ENCODE peak calls at places on chromosomes 3 and 15, in four cellular contexts. One of them, this sample, is unnamed.

GRCh38 chr15:50431204-50431603 is 7.0 kb downstream of the USP8 start:
- DNase-seq in neuronal stem cell: no peak
- DNase-seq in K562: no peak
- DNase-seq in MM.1S: no peak
- DNase-seq in this sample: peak; percentile 60

GRCh38 chr3:47348411-47349154 is 32.2 kb upstream of the PTPN23 start:
- DNase-seq in neuronal stem cell: no peak
- DNase-seq in K562: no peak
- DNase-seq in MM.1S: no peak
- DNase-seq in this sample: no peak

GRCh38 chr3:51932471-51933370 is 9.0 kb downstream of the RRP9 start:
- DNase-seq in neuronal stem cell: no peak
- DNase-seq in K562: no peak
- DNase-seq in MM.1S: no peak
- DNase-seq in this sample: no peak

GRCh38 chr3:102113421-102114041 is 264.2 kb downstream of the NFKBIZ start:
- DNase-seq in neuronal stem cell: no peak
- DNase-seq in K562: no peak
- DNase-seq in MM.1S: no peak
- DNase-seq in this sample: no peak

GRCh38 chr15:39273805-39274411 is 307.0 kb upstream of the THBS1 start:
- DNase-seq in neuronal stem cell: no peak
- DNase-seq in K562: no peak
- DNase-seq in MM.1S: no peak
- DNase-seq in this sample: no peak

GRCh38 chr15:69082556-69082955 is 68.1 kb downstream of the NOX5 start:
- DNase-seq in neuronal stem cell: no peak
- DNase-seq in K562: no peak
- DNase-seq in MM.1S: no peak
- DNase-seq in this sample: no peak

GRCh38 chr3:49465269-49466034 is 4.6 kb upstream of the DAG1 start:
- DNase-seq in neuronal stem cell: no peak
- DNase-seq in K562: peak; percentile 48
- DNase-seq in MM.1S: no peak
- DNase-seq in this sample: no peak

GRCh38 chr3:27228805-27229204 is 140.4 kb downstream of the NEK10 start:
- DNase-seq in neuronal stem cell: no peak
- DNase-seq in K562: no peak
- DNase-seq in MM.1S: no peak
- DNase-seq in this sample: no peak

GRCh38 chr3:61617651-61618050 is 56.3 kb downstream of the PTPRG start:
- DNase-seq in neuronal stem cell: no peak
- DNase-seq in K562: no peak
- DNase-seq in MM.1S: no peak
- DNase-seq in this sample: no peak

GRCh38 chr15:95247068-95247984 is 1016.0 kb downstream of the MCTP2 start:
- DNase-seq in neuronal stem cell: no peak
- DNase-seq in K562: peak; percentile 36
- DNase-seq in MM.1S: no peak
- DNase-seq in this sample: peak; percentile 97

GRCh38 chr15:58724471-58724870 is 25.0 kb downstream of the ADAM10 start:
- DNase-seq in neuronal stem cell: no peak
- DNase-seq in K562: no peak
- DNase-seq in MM.1S: no peak
- DNase-seq in this sample: peak; percentile 44

GRCh38 chr3:155185623-155186022 is 105.5 kb downstream of the MME start:
- DNase-seq in neuronal stem cell: no peak
- DNase-seq in K562: no peak
- DNase-seq in MM.1S: peak; percentile 48
- DNase-seq in this sample: peak; percentile 82

GRCh38 chr3:30268288-30268687 is 338.1 kb upstream of the TGFBR2 start:
- DNase-seq in neuronal stem cell: no peak
- DNase-seq in K562: no peak
- DNase-seq in MM.1S: no peak
- DNase-seq in this sample: no peak

GRCh38 chr3:120506828-120507774 is 56.3 kb upstream of the FSTL1 start:
- DNase-seq in neuronal stem cell: peak; percentile 15
- DNase-seq in K562: peak; percentile 18
- DNase-seq in MM.1S: no peak
- DNase-seq in this sample: peak; percentile 77

GRCh38 chr3:129602730-129603560 is 3.5 kb downstream of the PLXND1 start:
- DNase-seq in neuronal stem cell: no peak
- DNase-seq in K562: peak; percentile 38
- DNase-seq in MM.1S: no peak
- DNase-seq in this sample: peak; percentile 96

GRCh38 chr3:197027896-197028710 is 1.5 kb downstream of the MELTF start:
- DNase-seq in neuronal stem cell: no peak
- DNase-seq in K562: peak; percentile 4
- DNase-seq in MM.1S: no peak
- DNase-seq in this sample: no peak
- H2AFZ ChIP-seq in neuronal stem cell: peak overlapping the region; percentile 95
- H2AFZ ChIP-seq in K562: peak overlapping the region; percentile 93
- H2AFZ ChIP-seq in MM.1S: no peak overlapping the region
- H2AFZ ChIP-seq in this sample: no peak overlapping the region

DNA sequence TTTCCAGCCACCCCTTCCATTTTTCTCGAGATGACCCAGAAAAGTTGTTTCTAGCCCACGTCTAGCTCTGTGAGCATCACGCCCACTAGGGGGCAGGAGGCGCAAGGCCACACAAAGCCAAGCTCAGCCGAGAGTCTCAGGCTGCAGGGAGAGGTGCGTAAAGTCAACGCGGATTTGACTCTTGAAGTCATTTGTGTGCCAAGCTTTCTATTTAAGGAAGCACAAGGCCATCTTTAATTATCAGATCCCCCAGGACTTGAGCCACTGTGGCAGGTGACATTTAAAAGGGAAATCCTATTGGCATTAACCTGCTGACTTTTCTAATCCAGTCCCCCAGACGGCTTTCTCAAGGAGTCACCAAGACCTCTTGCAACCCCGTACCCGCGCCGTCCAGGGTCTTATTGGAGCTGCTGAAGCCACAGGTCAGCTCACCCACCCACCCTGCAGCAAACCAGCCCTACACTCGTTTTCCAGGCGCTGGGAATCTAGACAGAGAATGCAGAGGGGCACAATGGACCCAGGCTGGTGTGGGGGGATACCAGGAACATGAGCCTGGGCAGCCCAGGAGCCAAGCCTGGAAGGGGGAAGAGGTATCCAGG is 62.1 kb downstream of the CAPN7 start:
- DNase-seq in neuronal stem cell: peak; percentile 67
- DNase-seq in K562: peak; percentile 82
- DNase-seq in MM.1S: peak; percentile 83
- DNase-seq in this sample: peak; percentile 94
- H3K9ac ChIP-seq in neuronal stem cell: no peak overlapping the region
- H3K9ac ChIP-seq in K562: no peak overlapping the region
- H3K9ac ChIP-seq in MM.1S: no peak overlapping the region
- H3K9ac ChIP-seq in this sample: peak overlapping the region; percentile 70

DNA sequence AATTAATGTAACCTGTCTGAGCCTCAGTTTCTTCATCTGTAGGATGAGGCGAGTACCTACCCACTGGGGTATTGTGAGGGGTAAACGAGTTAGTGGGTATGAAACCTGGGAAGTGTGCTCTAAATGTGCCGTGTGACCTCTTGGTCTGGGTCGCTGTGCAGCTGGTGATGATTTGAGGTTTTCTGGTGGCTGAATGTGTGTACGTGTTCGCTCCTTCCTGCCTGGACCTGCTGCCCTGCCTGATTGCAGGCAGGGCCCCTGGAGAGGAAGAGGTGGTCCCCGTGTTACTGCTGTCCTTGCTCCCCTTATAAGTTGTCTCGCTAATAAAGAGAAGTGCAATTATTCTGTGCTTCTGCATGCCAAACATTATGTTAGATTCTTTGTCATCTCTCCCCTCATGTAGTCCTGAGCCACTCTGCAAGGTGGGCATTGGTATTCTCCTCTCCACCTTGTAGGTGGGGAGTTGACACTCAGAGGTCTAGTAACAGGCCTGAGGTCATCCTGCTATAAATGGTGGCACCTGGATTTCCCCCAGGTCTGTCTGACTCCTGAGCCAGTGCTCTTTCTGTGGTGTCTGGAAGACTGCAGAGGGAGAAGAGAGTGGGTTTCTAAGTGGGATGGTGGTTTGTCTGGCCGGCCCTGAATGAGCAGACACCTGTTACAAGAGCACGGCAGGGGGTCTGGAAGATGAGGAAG is 15.7 kb downstream of the PDIA5 start:
- DNase-seq in neuronal stem cell: no peak
- DNase-seq in K562: peak; percentile 41
- DNase-seq in MM.1S: no peak
- DNase-seq in this sample: no peak
- H2AFZ ChIP-seq in neuronal stem cell: no peak overlapping the region
- H2AFZ ChIP-seq in K562: no peak overlapping the region
- H2AFZ ChIP-seq in MM.1S: no peak overlapping the region
- H2AFZ ChIP-seq in this sample: no peak overlapping the region

GRCh38 chr15:81018197-81018596 is 17.5 kb downstream of the TLNRD1 start:
- DNase-seq in neuronal stem cell: no peak
- DNase-seq in K562: no peak
- DNase-seq in MM.1S: no peak
- DNase-seq in this sample: no peak

GRCh38 chr15:81013396-81013929 is 12.7 kb downstream of the TLNRD1 start:
- DNase-seq in neuronal stem cell: no peak
- DNase-seq in K562: no peak
- DNase-seq in MM.1S: no peak
- DNase-seq in this sample: no peak

GRCh38 chr15:81016253-81017068 is 15.7 kb downstream of the TLNRD1 start:
- DNase-seq in neuronal stem cell: no peak
- DNase-seq in K562: no peak
- DNase-seq in MM.1S: no peak
- DNase-seq in this sample: peak; percentile 64

GRCh38 chr15:81014446-81015093 is 13.8 kb downstream of the TLNRD1 start:
- DNase-seq in neuronal stem cell: no peak
- DNase-seq in K562: no peak
- DNase-seq in MM.1S: no peak
- DNase-seq in this sample: no peak

DNA sequence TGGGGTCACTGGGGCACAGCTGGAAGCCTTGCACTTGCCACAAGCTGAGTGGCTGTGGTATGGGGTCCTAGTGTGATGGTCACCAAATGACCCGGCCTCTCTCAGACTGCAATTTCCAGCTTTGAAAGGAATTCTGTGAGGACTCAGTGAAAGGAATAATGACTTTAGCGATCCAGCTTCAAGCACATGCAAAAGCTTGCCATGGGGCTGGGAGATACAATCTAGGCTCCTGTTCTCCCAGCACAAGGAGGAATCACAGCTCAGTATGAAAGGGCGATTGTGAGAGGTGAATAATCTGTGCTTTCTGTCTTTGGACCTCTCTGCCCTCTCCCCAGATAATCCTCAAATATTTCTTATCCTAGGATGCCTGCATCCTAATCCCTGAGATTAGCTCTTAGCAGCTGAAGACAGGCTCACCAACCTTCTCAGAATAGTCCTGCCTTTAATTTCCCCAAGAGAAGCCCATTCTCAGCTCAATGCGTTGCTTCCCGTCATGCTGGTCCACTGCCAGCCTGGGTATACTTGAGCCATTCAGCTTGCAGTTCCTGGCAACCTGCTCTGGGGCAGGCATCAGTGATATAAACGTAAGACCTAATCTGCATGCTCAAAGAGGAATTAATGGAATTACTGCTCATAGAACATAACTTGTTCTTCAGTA is 15.0 kb downstream of the TLNRD1 start:
- DNase-seq in neuronal stem cell: no peak
- DNase-seq in K562: no peak
- DNase-seq in MM.1S: no peak
- DNase-seq in this sample: no peak
- H3K9ac ChIP-seq in neuronal stem cell: no peak overlapping the region
- H3K9ac ChIP-seq in K562: no peak overlapping the region
- H3K9ac ChIP-seq in MM.1S: no peak overlapping the region
- H3K9ac ChIP-seq in this sample: no peak overlapping the region

DNA sequence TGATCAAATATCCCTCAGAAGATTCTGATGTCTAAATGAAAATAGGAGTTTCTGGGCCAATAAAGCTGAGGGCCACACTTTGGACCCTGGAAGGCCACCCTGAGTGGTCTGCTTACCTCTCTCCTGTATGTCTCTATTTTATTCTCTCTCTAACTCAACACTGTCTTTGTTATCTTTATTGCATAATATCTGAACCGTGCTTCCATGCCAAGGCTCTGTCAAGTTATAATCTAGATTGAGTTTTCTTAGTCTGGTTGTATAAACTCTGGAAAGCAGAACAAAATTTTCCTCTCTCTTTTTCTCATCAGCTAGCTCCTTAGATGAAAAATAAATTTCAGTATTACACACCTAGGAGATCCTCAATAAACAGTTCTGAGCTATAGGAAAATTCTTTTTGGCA is 36.2 kb upstream of the ACTL6A start:
- DNase-seq in neuronal stem cell: no peak
- DNase-seq in K562: no peak
- DNase-seq in MM.1S: no peak
- DNase-seq in this sample: no peak
- H2AFZ ChIP-seq in neuronal stem cell: peak overlapping the region; percentile 95
- H2AFZ ChIP-seq in K562: no peak overlapping the region
- H2AFZ ChIP-seq in MM.1S: no peak overlapping the region
- H2AFZ ChIP-seq in this sample: peak overlapping the region; percentile 96

GRCh38 chr3:108088146-108088545 is 2.7 kb downstream of the CD47 start:
- DNase-seq in neuronal stem cell: no peak
- DNase-seq in K562: no peak
- DNase-seq in MM.1S: no peak
- DNase-seq in this sample: peak; percentile 49
- H3K9ac ChIP-seq in neuronal stem cell: no peak overlapping the region
- H3K9ac ChIP-seq in K562: no peak overlapping the region
- H3K9ac ChIP-seq in MM.1S: no peak overlapping the region
- H3K9ac ChIP-seq in this sample: peak overlapping the region; percentile 89